ENCODE peak calls at places on chromosomes 1 and 21, in eight cellular contexts. One of them, this sample, is unnamed.

GRCh38 chr1:205543351-205544305 is 39.2 kb downstream of the CDK18 start:
- DNase-seq in NCI-H1092: peak; percentile 39
- DNase-seq in uterus: peak; percentile 80
- DNase-seq in EL: peak; percentile 92
- DNase-seq in substantia nigra: peak; percentile 50
- DNase-seq in NCI-H1436: peak; percentile 78
- DNase-seq in NCI-H345: peak; percentile 76
- DNase-seq in posterior cingulate gyrus: peak; percentile 96
- DNase-seq in this sample: peak; percentile 90

GRCh38 chr1:41743361-41743760 is 175.4 kb downstream of the HIVEP3 start:
- DNase-seq in substantia nigra: no peak
- DNase-seq in EL: peak; percentile 61
- DNase-seq in NCI-H1092: no peak
- DNase-seq in uterus: no peak
- DNase-seq in NCI-H1436: no peak
- DNase-seq in posterior cingulate gyrus: no peak
- DNase-seq in NCI-H345: no peak
- DNase-seq in this sample: no peak

GRCh38 chr1:67766117-67766978 is 66.9 kb downstream of the GNG12 start:
- DNase-seq in posterior cingulate gyrus: peak; percentile 88
- DNase-seq in substantia nigra: peak; percentile 13
- DNase-seq in NCI-H1436: peak; percentile 61
- DNase-seq in EL: peak; percentile 91
- DNase-seq in uterus: peak; percentile 74
- DNase-seq in NCI-H345: peak; percentile 32
- DNase-seq in NCI-H1092: no peak
- DNase-seq in this sample: peak; percentile 35

GRCh38 chr1:43853161-43853921 is 80.3 kb upstream of the ARTN start:
- DNase-seq in NCI-H345: peak; percentile 69
- DNase-seq in substantia nigra: peak; percentile 22
- DNase-seq in posterior cingulate gyrus: peak; percentile 85
- DNase-seq in NCI-H1436: peak; percentile 40
- DNase-seq in EL: peak; percentile 79
- DNase-seq in uterus: peak; percentile 33
- DNase-seq in NCI-H1092: peak; percentile 87
- DNase-seq in this sample: peak; percentile 32

GRCh38 chr1:165034136-165034535 is 322.4 kb downstream of the LMX1A start:
- DNase-seq in NCI-H1092: no peak
- DNase-seq in NCI-H1436: no peak
- DNase-seq in posterior cingulate gyrus: no peak
- DNase-seq in NCI-H345: no peak
- DNase-seq in uterus: no peak
- DNase-seq in EL: no peak
- DNase-seq in substantia nigra: no peak
- DNase-seq in this sample: no peak

GRCh38 chr1:241926141-241926540 is 31.4 kb upstream of the BECN2 start:
- DNase-seq in EL: no peak
- DNase-seq in posterior cingulate gyrus: no peak
- DNase-seq in NCI-H345: no peak
- DNase-seq in NCI-H1092: no peak
- DNase-seq in uterus: no peak
- DNase-seq in NCI-H1436: no peak
- DNase-seq in substantia nigra: no peak
- DNase-seq in this sample: no peak

GRCh38 chr1:222416001-222416791 is 131.7 kb downstream of the HHIPL2 start:
- DNase-seq in substantia nigra: no peak
- DNase-seq in NCI-H1436: no peak
- DNase-seq in posterior cingulate gyrus: no peak
- DNase-seq in NCI-H1092: no peak
- DNase-seq in NCI-H345: no peak
- DNase-seq in uterus: no peak
- DNase-seq in EL: peak; percentile 17
- DNase-seq in this sample: no peak

GRCh38 chr1:84698718-84699117 is 8.5 kb upstream of the SSX2IP start:
- DNase-seq in NCI-H1092: no peak
- DNase-seq in posterior cingulate gyrus: no peak
- DNase-seq in substantia nigra: no peak
- DNase-seq in EL: peak; percentile 87
- DNase-seq in NCI-H1436: no peak
- DNase-seq in NCI-H345: no peak
- DNase-seq in uterus: no peak
- DNase-seq in this sample: no peak

GRCh38 chr21:39312112-39313041 is 1.1 kb downstream of the BRWD1 start:
- DNase-seq in NCI-H345: peak; percentile 95
- DNase-seq in posterior cingulate gyrus: peak; percentile 99
- DNase-seq in substantia nigra: peak; percentile 85
- DNase-seq in NCI-H1092: peak; percentile 90
- DNase-seq in uterus: peak; percentile 91
- DNase-seq in EL: peak; percentile 88
- DNase-seq in NCI-H1436: peak; percentile 86
- DNase-seq in this sample: peak; percentile 91

GRCh38 chr1:52426391-52426790 is 22.0 kb downstream of the PRPF38A start:
- DNase-seq in EL: peak; percentile 48
- DNase-seq in NCI-H1436: no peak
- DNase-seq in substantia nigra: no peak
- DNase-seq in NCI-H1092: no peak
- DNase-seq in posterior cingulate gyrus: no peak
- DNase-seq in uterus: no peak
- DNase-seq in NCI-H345: no peak
- DNase-seq in this sample: no peak

GRCh38 chr1:210819266-210819665 is 314.7 kb downstream of the KCNH1 start:
- DNase-seq in posterior cingulate gyrus: no peak
- DNase-seq in NCI-H1436: no peak
- DNase-seq in NCI-H345: no peak
- DNase-seq in NCI-H1092: no peak
- DNase-seq in uterus: no peak
- DNase-seq in EL: no peak
- DNase-seq in substantia nigra: no peak
- DNase-seq in this sample: no peak

GRCh38 chr1:68229927-68230812 is 2.2 kb downstream of the WLS start:
- DNase-seq in posterior cingulate gyrus: no peak
- DNase-seq in uterus: no peak
- DNase-seq in NCI-H345: no peak
- DNase-seq in EL: peak; percentile 22
- DNase-seq in substantia nigra: no peak
- DNase-seq in NCI-H1092: no peak
- DNase-seq in NCI-H1436: peak; percentile 17
- DNase-seq in this sample: no peak

GRCh38 chr1:165928075-165928731 is 100.8 kb downstream of the UCK2 start:
- DNase-seq in posterior cingulate gyrus: no peak
- DNase-seq in uterus: peak; percentile 36
- DNase-seq in NCI-H345: peak; percentile 64
- DNase-seq in EL: peak; percentile 58
- DNase-seq in NCI-H1092: peak; percentile 33
- DNase-seq in substantia nigra: peak; percentile 8
- DNase-seq in NCI-H1436: peak; percentile 41
- DNase-seq in this sample: peak; percentile 69

GRCh38 chr1:55060133-55060999 is 21.0 kb downstream of the PCSK9 start:
- DNase-seq in NCI-H1436: no peak
- DNase-seq in NCI-H345: peak; percentile 94
- DNase-seq in posterior cingulate gyrus: peak; percentile 69
- DNase-seq in NCI-H1092: no peak
- DNase-seq in substantia nigra: no peak
- DNase-seq in uterus: no peak
- DNase-seq in EL: no peak
- DNase-seq in this sample: no peak

GRCh38 chr1:223670458-223671159 is 5.1 kb upstream of the CAPN8 start:
- DNase-seq in NCI-H1092: peak; percentile 57
- DNase-seq in substantia nigra: no peak
- DNase-seq in NCI-H345: peak; percentile 27
- DNase-seq in NCI-H1436: peak; percentile 24
- DNase-seq in posterior cingulate gyrus: no peak
- DNase-seq in uterus: no peak
- DNase-seq in EL: peak; percentile 42
- DNase-seq in this sample: peak; percentile 27